ENCODE peak calls at places on chromosome X, in ten cellular contexts. R is activated B cell treated with CpG ODN at 0.5 μM for 24 hours, L is WTC11, D is cardiac fibroblast, A is cardiac muscle cell, P is colonic mucosa, N is body of pancreas, S is astrocyte of the cerebellum, Q is lower lobe of right lung, Y is choroid plexus epithelial cell. O is an unnamed sample.
A peak's percentile ranks its signal among the peaks of the same experiment; 100 is the strongest.

GRCh38 chrX:132843387-132843786 is 115.0 kb downstream of the HS6ST2 start:
- DNase-seq in S (no peak), Q (no peak), L (no peak), R (no peak), D (no peak), A (no peak), N (no peak), Y (no peak), P (no peak), O (no peak)

GRCh38 chrX:26581086-26581485 is 365.1 kb downstream of the MAGEB5 start:
- DNase-seq in D (peak; percentile 7), Y (peak; percentile 69), L (no peak), A (peak; percentile 2), S (no peak), N (no peak), P (no peak), Q (no peak), R (no peak), O (no peak)

GRCh38 chrX:17038681-17039161 is 92.3 kb downstream of the REPS2 start:
- DNase-seq in D (peak; percentile 89), L (no peak), S (peak; percentile 77), N (peak; percentile 7), P (no peak), R (no peak), Y (peak; percentile 68), A (peak; percentile 91), Q (no peak), O (no peak)

GRCh38 chrX:4320436-4320947 is 607.0 kb upstream of the PRKX start:
- DNase-seq in N (no peak), S (no peak), Q (no peak), P (no peak), R (no peak), Y (no peak), D (no peak), L (no peak), A (no peak), O (no peak)

GRCh38 chrX:153649178-153649914 is 2.3 kb downstream of the DUSP9 start:
- DNase-seq in R (no peak), D (peak; percentile 24), Y (no peak), P (no peak), A (peak; percentile 21), N (peak; percentile 32), L (peak; percentile 73), S (no peak), Q (peak; percentile 70), O (peak; percentile 38)

GRCh38 chrX:105876658-105877057 is 54.3 kb downstream of the NRK start:
- DNase-seq in A (peak; percentile 16), S (no peak), Y (peak; percentile 49), L (no peak), R (no peak), N (no peak), D (peak; percentile 7), P (no peak), Q (no peak), O (no peak)

GRCh38 chrX:131571348-131571747 is 27.5 kb downstream of the OR13H1 start:
- DNase-seq in A (no peak), D (no peak), Q (no peak), Y (no peak), P (no peak), L (no peak), N (no peak), S (no peak), R (no peak), O (no peak)

GRCh38 chrX:147850875-147851274 is 60.8 kb upstream of the FMR1 start:
- DNase-seq in N (no peak), Y (no peak), P (no peak), R (no peak), D (no peak), Q (no peak), S (no peak), A (no peak), L (no peak), O (no peak)

GRCh38 chrX:64206556-64207162 is 1.2 kb upstream of the AMER1 start:
- DNase-seq in N (peak; percentile 9), Q (peak; percentile 41), S (no peak), A (peak; percentile 70), D (peak; percentile 75), L (no peak), R (no peak), P (no peak), Y (peak; percentile 30), O (no peak)

GRCh38 chrX:137198040-137198439 is 164.2 kb upstream of the GPR101 start:
- DNase-seq in P (no peak), A (no peak), D (no peak), S (no peak), R (no peak), Q (no peak), Y (no peak), L (no peak), N (no peak), O (no peak)

GRCh38 chrX:109704563-109704962 is 28.5 kb downstream of the ACSL4 start:
- DNase-seq in A (no peak), P (no peak), N (no peak), S (no peak), Y (no peak), Q (no peak), L (no peak), R (no peak), D (no peak), O (no peak)

GRCh38 chrX:24899391-24899790 is 116.4 kb downstream of the ARX start:
- DNase-seq in D (peak; percentile 1), N (no peak), S (no peak), P (no peak), L (no peak), Y (no peak), Q (no peak), A (no peak), R (no peak), O (no peak)

GRCh38 chrX:105226499-105226898 is 6.0 kb upstream of the TEX13A start:
- DNase-seq in S (no peak), L (peak; percentile 15), Q (no peak), N (no peak), D (no peak), P (no peak), Y (no peak), A (no peak), R (no peak), O (no peak)

GRCh38 chrX:130682990-130683389 is 220.0 kb downstream of the ENOX2 start:
- DNase-seq in L (no peak), D (peak; percentile 12), P (no peak), N (no peak), Q (no peak), A (peak; percentile 9), R (no peak), Y (peak; percentile 26), S (no peak), O (no peak)

GRCh38 chrX:129996120-129996519 is 13.7 kb downstream of the BCORL1 start:
- DNase-seq in D (peak; percentile 68), Q (no peak), A (peak; percentile 64), R (no peak), L (no peak), Y (peak; percentile 51), S (no peak), N (no peak), P (no peak), O (no peak)

GRCh38 chrX:85379174-85379907 is at the start of gene POF1B:
- DNase-seq in S (no peak), D (no peak), P (peak; percentile 93), N (peak; percentile 72), Y (no peak), A (no peak), R (no peak), L (no peak), Q (peak; percentile 20), O (no peak)

GRCh38 chrX:39900788-39901170 is 197.0 kb downstream of the BCOR start:
- DNase-seq in L (no peak), Q (no peak), D (no peak), S (no peak), A (peak; percentile 7), Y (peak; percentile 22), R (no peak), N (no peak), P (no peak), O (no peak)

GRCh38 chrX:70196961-70197805 is 19.9 kb downstream of the DGAT2L6 start:
- DNase-seq in N (peak; percentile 56), D (peak; percentile 60), A (peak; percentile 61), Q (no peak), L (peak; percentile 57), P (peak; percentile 67), R (peak; percentile 14), S (no peak), Y (peak; percentile 73), O (peak; percentile 54)

GRCh38 chrX:96576358-96576757 is 108.3 kb upstream of the DIAPH2 start:
- DNase-seq in N (no peak), D (no peak), R (no peak), L (no peak), S (no peak), A (no peak), Q (no peak), P (no peak), Y (no peak), O (no peak)

GRCh38 chrX:43349363-43349762 is 306.7 kb upstream of the MAOA start:
- DNase-seq in R (no peak), P (peak; percentile 56), Y (peak; percentile 44), Q (no peak), S (no peak), A (peak; percentile 28), N (peak; percentile 21), D (peak; percentile 41), L (peak; percentile 30), O (peak; percentile 24)
- TF ChIP-seq CTCF in R (no peak), P (peak; percentile 82), Y (peak; percentile 64), Q (peak; percentile 53), S (peak; percentile 61), A (peak; percentile 50), N (peak; percentile 57), D (peak; percentile 63), L (peak; percentile 21), O (peak; percentile 55)

GRCh38 chrX:13690836-13691235 is 1.9 kb downstream of the RAB9A start:
- DNase-seq in P (no peak), L (no peak), A (no peak), D (no peak), S (no peak), Q (no peak), Y (no peak), R (no peak), N (no peak), O (no peak)
- TF ChIP-seq CTCF in P (no peak), L (no peak), A (no peak), D (no peak), S (peak; percentile 23), Q (no peak), Y (peak; percentile 39), R (no peak), N (peak; percentile 10), O (no peak)

GRCh38 chrX:150062292-150063137 is 124.2 kb upstream of the EOLA2 start:
- DNase-seq in A (peak; percentile 41), Q (no peak), N (peak; percentile 35), L (no peak), S (no peak), D (peak; percentile 58), R (no peak), P (peak; percentile 20), Y (peak; percentile 44), O (no peak)
- TF ChIP-seq CTCF in A (no peak), Q (no peak), N (no peak), L (no peak), S (no peak), D (peak; percentile 23), R (no peak), P (no peak), Y (peak; percentile 17), O (no peak)

DNA sequence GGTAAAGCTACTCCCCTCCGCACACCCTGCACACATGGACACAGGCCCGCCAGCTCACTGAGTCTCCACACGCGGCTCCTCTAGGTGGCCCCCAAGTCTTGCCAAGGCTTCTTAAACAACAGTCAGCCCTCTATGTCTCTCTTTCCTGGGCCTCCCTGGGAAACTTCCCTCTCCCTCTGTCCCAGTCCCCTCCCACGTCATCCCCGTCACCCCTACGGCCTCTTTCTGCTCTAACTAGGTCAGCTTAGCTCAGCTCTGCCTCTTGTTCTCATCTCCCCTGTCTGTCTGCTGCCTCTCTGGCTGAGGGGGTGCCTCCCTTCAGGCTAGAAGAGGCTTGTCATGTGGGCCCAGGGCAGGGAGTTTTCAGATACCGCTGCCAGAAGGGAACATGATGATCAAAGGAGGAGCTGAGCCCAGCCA is 38.8 kb downstream of the SEPTIN6 start:
- DNase-seq in P (no peak), L (no peak), R (no peak), D (peak; percentile 83), N (peak; percentile 35), S (no peak), Q (no peak), Y (peak; percentile 89), A (peak; percentile 83), O (no peak)
- TF ChIP-seq CTCF in P (no peak), L (no peak), R (no peak), D (peak; percentile 38), N (no peak), S (no peak), Q (no peak), Y (peak; percentile 60), A (peak; percentile 46), O (no peak)

O was measured in endothelial cell.